ENCODE peak calls at places on chromosomes 12 and 14, in four cellular contexts. One of them, this sample, is unnamed.

GRCh38 chr12:212799-213526 is 994 bp downstream of the SLC6A12 start:
- DNase-seq in epithelial cell of esophagus: no peak
- DNase-seq in GM23338: no peak
- DNase-seq in fibroblast of the aortic adventitia: peak
- DNase-seq in this sample: no peak

GRCh38 chr12:1306096-1306495 is 288.3 kb downstream of the FBXL14 start:
- DNase-seq in epithelial cell of esophagus: no peak
- DNase-seq in GM23338: no peak
- DNase-seq in fibroblast of the aortic adventitia: peak
- DNase-seq in this sample: no peak

GRCh38 chr14:102248121-102248520 is 56.8 kb downstream of the MOK start:
- DNase-seq in epithelial cell of esophagus: no peak
- DNase-seq in GM23338: peak
- DNase-seq in fibroblast of the aortic adventitia: no peak
- DNase-seq in this sample: no peak

GRCh38 chr12:96196781-96197180 is 2.6 kb downstream of the ELK3 start:
- DNase-seq in epithelial cell of esophagus: peak
- DNase-seq in GM23338: no peak
- DNase-seq in fibroblast of the aortic adventitia: no peak
- DNase-seq in this sample: no peak

GRCh38 chr14:64799555-64799954 is 80.2 kb downstream of the SPTB start:
- DNase-seq in epithelial cell of esophagus: no peak
- DNase-seq in GM23338: no peak
- DNase-seq in fibroblast of the aortic adventitia: no peak
- DNase-seq in this sample: no peak

GRCh38 chr12:92080390-92081285 is 65.0 kb downstream of the BTG1 start:
- DNase-seq in epithelial cell of esophagus: peak
- DNase-seq in GM23338: no peak
- DNase-seq in fibroblast of the aortic adventitia: peak
- DNase-seq in this sample: peak

GRCh38 chr14:71783786-71784185 is 148.4 kb upstream of the RGS6 start:
- DNase-seq in epithelial cell of esophagus: no peak
- DNase-seq in GM23338: no peak
- DNase-seq in fibroblast of the aortic adventitia: no peak
- DNase-seq in this sample: no peak

GRCh38 chr14:43795600-43796228 is 711.4 kb downstream of the FSCB start:
- DNase-seq in epithelial cell of esophagus: peak
- DNase-seq in GM23338: peak
- DNase-seq in fibroblast of the aortic adventitia: peak
- DNase-seq in this sample: no peak

GRCh38 chr14:77615231-77616132 is 955 bp downstream of the SPTLC2 start:
- DNase-seq in epithelial cell of esophagus: peak
- DNase-seq in GM23338: peak
- DNase-seq in fibroblast of the aortic adventitia: no peak
- DNase-seq in this sample: peak

GRCh38 chr14:72932893-72933292 is 6.6 kb downstream of the DCAF4 start:
- DNase-seq in epithelial cell of esophagus: no peak
- DNase-seq in GM23338: peak
- DNase-seq in fibroblast of the aortic adventitia: no peak
- DNase-seq in this sample: no peak

GRCh38 chr14:99510556-99511139 is 29.4 kb downstream of the CCNK start:
- DNase-seq in epithelial cell of esophagus: no peak
- DNase-seq in GM23338: no peak
- DNase-seq in fibroblast of the aortic adventitia: no peak
- DNase-seq in this sample: peak

GRCh38 chr14:29927596-29928341 is at the start of gene PRKD1:
- DNase-seq in epithelial cell of esophagus: peak
- DNase-seq in GM23338: peak
- DNase-seq in fibroblast of the aortic adventitia: peak
- DNase-seq in this sample: peak
- TF ChIP-seq CTCF in epithelial cell of esophagus: no peak
- TF ChIP-seq CTCF in GM23338: no peak
- TF ChIP-seq CTCF in fibroblast of the aortic adventitia: peak
- TF ChIP-seq CTCF in this sample: no peak

GRCh38 chr12:93447555-93448265 is 6.0 kb upstream of the UBE2N start:
- DNase-seq in epithelial cell of esophagus: no peak
- DNase-seq in GM23338: no peak
- DNase-seq in fibroblast of the aortic adventitia: no peak
- DNase-seq in this sample: no peak
- TF ChIP-seq CTCF in epithelial cell of esophagus: no peak
- TF ChIP-seq CTCF in GM23338: no peak
- TF ChIP-seq CTCF in fibroblast of the aortic adventitia: no peak
- TF ChIP-seq CTCF in this sample: no peak

GRCh38 chr14:58572092-58572853 is 65.5 kb upstream of the DACT1 start:
- DNase-seq in epithelial cell of esophagus: peak
- DNase-seq in GM23338: no peak
- DNase-seq in fibroblast of the aortic adventitia: peak
- DNase-seq in this sample: no peak

GRCh38 chr14:58571256-58571655 is 66.5 kb upstream of the DACT1 start:
- DNase-seq in epithelial cell of esophagus: no peak
- DNase-seq in GM23338: no peak
- DNase-seq in fibroblast of the aortic adventitia: no peak
- DNase-seq in this sample: no peak

DNA sequence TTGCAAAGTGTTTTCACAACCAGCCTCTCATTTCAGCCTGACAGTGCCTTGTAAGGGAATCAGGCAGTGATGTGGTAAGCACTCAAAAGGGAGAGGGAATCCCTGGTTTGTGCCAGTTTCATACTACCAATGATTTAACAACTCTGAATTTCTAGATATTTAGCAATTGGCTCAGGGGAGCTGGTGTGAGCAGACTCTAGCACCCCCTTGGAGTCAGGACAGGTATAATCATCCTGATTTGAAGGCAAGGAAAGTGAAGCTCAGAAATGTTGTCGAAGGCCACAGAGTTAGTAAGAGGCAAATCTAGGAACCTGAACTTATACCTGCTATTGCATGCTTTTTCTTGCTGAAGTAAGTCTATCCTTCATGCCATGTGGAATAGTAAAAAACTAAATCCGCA is 63.1 kb upstream of the DACT1 start:
- DNase-seq in epithelial cell of esophagus: peak
- DNase-seq in GM23338: peak
- DNase-seq in fibroblast of the aortic adventitia: no peak
- DNase-seq in this sample: no peak
- TF ChIP-seq CTCF in epithelial cell of esophagus: peak
- TF ChIP-seq CTCF in GM23338: peak
- TF ChIP-seq CTCF in fibroblast of the aortic adventitia: no peak
- TF ChIP-seq CTCF in this sample: no peak

GRCh38 chr12:89707992-89708792 is 446 bp downstream of the ATP2B1 start:
- DNase-seq in epithelial cell of esophagus: peak
- DNase-seq in GM23338: peak
- DNase-seq in fibroblast of the aortic adventitia: no peak
- DNase-seq in this sample: peak
- TF ChIP-seq CTCF in epithelial cell of esophagus: peak
- TF ChIP-seq CTCF in GM23338: no peak
- TF ChIP-seq CTCF in fibroblast of the aortic adventitia: peak
- TF ChIP-seq CTCF in this sample: no peak

GRCh38 chr12:54704187-54704586 is 56.0 kb upstream of the DCD start:
- DNase-seq in epithelial cell of esophagus: no peak
- DNase-seq in GM23338: no peak
- DNase-seq in fibroblast of the aortic adventitia: no peak
- DNase-seq in this sample: no peak
- TF ChIP-seq CTCF in epithelial cell of esophagus: no peak
- TF ChIP-seq CTCF in GM23338: no peak
- TF ChIP-seq CTCF in fibroblast of the aortic adventitia: no peak
- TF ChIP-seq CTCF in this sample: no peak

GRCh38 chr14:100900837-100901390 is 2.6 kb downstream of the RTL1 start:
- DNase-seq in epithelial cell of esophagus: peak
- DNase-seq in GM23338: peak
- DNase-seq in fibroblast of the aortic adventitia: no peak
- DNase-seq in this sample: no peak
- TF ChIP-seq CTCF in epithelial cell of esophagus: peak
- TF ChIP-seq CTCF in GM23338: peak
- TF ChIP-seq CTCF in fibroblast of the aortic adventitia: peak
- TF ChIP-seq CTCF in this sample: no peak

GRCh38 chr12:20624718-20625117 is 70.4 kb upstream of the SLCO1C1 start:
- DNase-seq in epithelial cell of esophagus: peak
- DNase-seq in GM23338: peak
- DNase-seq in fibroblast of the aortic adventitia: peak
- DNase-seq in this sample: no peak
- TF ChIP-seq CTCF in epithelial cell of esophagus: peak
- TF ChIP-seq CTCF in GM23338: peak
- TF ChIP-seq CTCF in fibroblast of the aortic adventitia: peak
- TF ChIP-seq CTCF in this sample: no peak